ENCODE peak calls at places on chromosomes 2 and 18, in eight cellular contexts. U is Panc1; J is effector memory CD4-positive, alpha-beta T cell; P is uterus; R is GM23248; G is ovary; Y is HCT116; W is A549. I is an unnamed sample. For H3K4me1, the result is how much of the 10 kb centered on the place peaks cover.

GRCh38 chr18:57657566-57657965 is 35.9 kb upstream of the NARS1 start:
- DNase-seq in W (no peak), P (no peak), G (no peak), Y (no peak), J (no peak), U (no peak), R (peak), I (no peak)

GRCh38 chr18:30142870-30143269 is 899.7 kb downstream of the DSC3 start:
- DNase-seq in P (no peak), W (no peak), J (no peak), R (no peak), G (no peak), Y (no peak), U (no peak), I (no peak)

GRCh38 chr2:177489719-177490301 is 97.2 kb downstream of the AGPS start:
- DNase-seq in U (no peak), P (no peak), Y (peak), G (no peak), W (peak), J (no peak), R (peak), I (no peak)

GRCh38 chr2:203679401-203679800 is 27.0 kb upstream of the CD28 start:
- DNase-seq in J (no peak), W (no peak), P (no peak), U (no peak), G (no peak), R (no peak), Y (no peak), I (no peak)

GRCh38 chr2:153291718-153292117 is 186.8 kb downstream of the RPRM start:
- DNase-seq in G (no peak), J (no peak), W (no peak), R (no peak), U (no peak), P (no peak), Y (no peak), I (no peak)

GRCh38 chr2:62291517-62292137 is 95.7 kb downstream of the B3GNT2 start:
- DNase-seq in U (no peak), J (no peak), P (no peak), G (no peak), W (no peak), R (no peak), Y (no peak), I (no peak)

GRCh38 chr2:239057533-239057932 is 209.6 kb downstream of the TWIST2 start:
- DNase-seq in U (no peak), W (no peak), P (no peak), Y (no peak), J (no peak), G (no peak), R (no peak), I (no peak)

GRCh38 chr2:71669628-71670429 is 216.5 kb downstream of the DYSF start:
- DNase-seq in G (no peak), W (no peak), Y (no peak), P (no peak), J (no peak), R (no peak), U (no peak), I (peak)

GRCh38 chr2:74548285-74548918 is 5.3 kb downstream of the LOXL3 start:
- DNase-seq in W (no peak), J (no peak), Y (no peak), P (no peak), U (no peak), R (peak), G (no peak), I (no peak)

GRCh38 chr2:238507836-238508235 is 81.1 kb downstream of the ASB1 start:
- DNase-seq in U (no peak), J (no peak), W (no peak), R (no peak), G (peak), P (no peak), Y (no peak), I (no peak)

GRCh38 chr2:151916632-151917031 is 88.4 kb upstream of the ARL5A start:
- DNase-seq in W (no peak), J (no peak), R (no peak), G (no peak), U (no peak), P (no peak), Y (no peak), I (no peak)

GRCh38 chr2:12712871-12713270 is 3.9 kb upstream of the TRIB2 start:
- DNase-seq in R (no peak), W (no peak), J (no peak), Y (no peak), P (no peak), U (no peak), G (no peak), I (no peak)

GRCh38 chr2:118047273-118047898 is 33.5 kb upstream of the CCDC93 start:
- DNase-seq in R (peak), U (no peak), J (no peak), W (no peak), G (no peak), P (no peak), Y (no peak), I (no peak)

GRCh38 chr2:69171070-69171811 is 158.3 kb downstream of the ANTXR1 start:
- DNase-seq in J (no peak), U (no peak), G (peak), R (peak), W (no peak), Y (no peak), P (no peak), I (no peak)

GRCh38 chr2:69173706-69174105 is 160.7 kb downstream of the ANTXR1 start:
- DNase-seq in P (no peak), J (no peak), R (no peak), W (no peak), U (no peak), Y (no peak), G (no peak), I (no peak)

GRCh38 chr2:69168950-69169695 is 156.1 kb downstream of the ANTXR1 start:
- DNase-seq in P (no peak), W (no peak), U (no peak), Y (no peak), R (no peak), G (no peak), J (no peak), I (peak)

GRCh38 chr2:69169990-69170389 is 157.0 kb downstream of the ANTXR1 start:
- DNase-seq in U (no peak), R (peak), J (no peak), P (no peak), Y (no peak), G (no peak), W (no peak), I (no peak)

DNA sequence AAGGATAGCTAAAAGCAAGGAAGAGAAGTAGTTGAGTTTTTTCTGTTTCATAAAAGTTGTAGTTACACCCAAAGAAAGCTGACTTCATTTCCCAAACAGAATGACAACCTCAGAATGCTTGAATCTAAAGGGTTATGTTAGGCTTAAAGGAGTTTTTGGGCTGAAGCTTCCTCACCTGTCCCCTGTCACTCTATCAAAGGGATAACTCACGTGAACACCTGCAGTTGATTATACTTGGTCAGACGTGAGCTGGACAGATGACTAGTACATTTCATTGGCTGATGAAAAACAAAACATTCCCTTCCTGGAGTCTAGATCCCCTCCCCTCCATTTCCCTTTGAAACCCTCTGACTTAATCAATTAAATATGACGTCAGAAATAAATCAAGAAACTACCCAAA is 158.8 kb downstream of the ANTXR1 start:
- DNase-seq in W (no peak), U (no peak), P (no peak), G (no peak), R (no peak), Y (no peak), J (no peak), I (no peak)
- H3K4me1 ChIP-seq in W (under half), U (under half), P (under half), G (under half), R (half or more), Y (under half), J (under half), I (under half)

DNA sequence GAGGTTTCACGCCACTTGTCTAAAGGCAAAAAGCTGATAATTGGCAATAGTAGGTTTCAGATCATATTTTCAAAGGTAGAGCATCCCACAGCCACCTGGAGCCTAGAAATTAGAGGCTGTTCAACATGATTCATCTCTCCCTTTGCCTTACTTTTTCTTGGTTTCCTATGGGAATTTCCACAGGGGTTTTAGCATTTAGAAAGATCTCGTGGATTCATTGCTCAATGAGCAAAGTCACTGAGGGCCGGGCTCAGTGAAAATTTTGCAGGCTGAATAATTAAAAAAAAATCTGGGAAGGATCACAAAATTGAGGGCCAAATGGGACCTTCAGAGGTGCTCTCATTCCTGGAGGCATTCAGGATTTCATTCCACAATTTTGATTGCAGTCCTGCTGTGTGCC is 137.1 kb downstream of the VAPA start:
- DNase-seq in P (no peak), Y (no peak), J (no peak), G (no peak), W (no peak), U (no peak), R (no peak), I (no peak)
- H3K4me1 ChIP-seq in P (under half), Y (under half), J (under half), G (under half), W (under half), U (under half), R (under half), I (under half)

GRCh38 chr18:55076643-55077218 is 117.5 kb upstream of the CCDC68 start:
- DNase-seq in R (no peak), Y (no peak), U (no peak), P (no peak), J (no peak), G (no peak), W (no peak), I (no peak)
- H3K4me1 ChIP-seq in R (under half), Y (under half), U (under half), P (under half), J (under half), G (under half), W (under half), I (under half)

DNA sequence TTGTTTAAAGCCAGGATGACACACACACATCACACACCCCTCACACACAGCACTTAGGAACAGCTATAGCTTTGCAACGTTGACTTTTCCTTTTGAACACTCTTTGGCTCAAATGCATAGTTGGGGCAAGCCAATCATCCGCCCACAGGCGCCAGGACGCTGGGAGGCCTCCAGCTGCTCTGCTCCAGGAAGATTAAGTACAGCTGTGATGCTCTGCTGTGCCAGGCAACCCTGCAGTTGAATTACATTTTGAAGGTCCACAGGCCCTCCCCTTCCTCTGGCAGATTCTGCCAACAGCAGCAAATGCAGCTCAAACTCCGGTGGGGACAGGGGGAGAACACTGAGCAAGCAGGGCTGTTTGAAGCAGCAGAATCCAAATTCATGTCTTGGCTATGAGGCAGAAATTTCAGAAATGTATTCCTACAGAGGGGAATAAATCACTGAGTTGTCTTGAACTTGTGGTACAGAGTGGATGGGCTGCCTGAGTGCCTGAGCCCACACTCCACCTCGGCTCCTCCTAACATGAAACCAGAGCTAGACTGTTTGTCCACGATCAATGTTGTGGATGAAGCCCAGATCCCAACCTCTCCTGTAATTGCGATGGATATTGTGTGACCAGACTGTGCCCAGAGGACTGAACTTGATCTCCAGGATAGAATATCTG is 86.5 kb upstream of the PPP1CB start:
- DNase-seq in U (no peak), R (peak), Y (no peak), J (no peak), W (no peak), G (peak), P (peak), I (peak)
- H3K4me1 ChIP-seq in U (under half), R (under half), Y (under half), J (under half), W (under half), G (under half), P (under half), I (under half)

I was measured in upper lobe of left lung.